ENCODE peak calls at places on chromosomes 4 and X, in six cellular contexts. X is lower lobe of right lung; O is CD8-positive, alpha-beta T cell; F is left lung; S is transverse colon; E is sigmoid colon. L is an unnamed sample.

GRCh38 chr4:186765138-186765537 is 41.5 kb upstream of the FAT1 start:
- DNase-seq in E (no peak), F (no peak), X (no peak), O (no peak), S (peak; percentile 82), L (no peak)

GRCh38 chr4:147550626-147551250 is 66.5 kb upstream of the TMEM184C start:
- DNase-seq in E (no peak), X (no peak), S (no peak), F (no peak), O (no peak), L (peak; percentile 16)

GRCh38 chr4:77820836-77821561 is 1.8 kb upstream of the CNOT6L start:
- DNase-seq in E (no peak), O (peak; percentile 57), S (no peak), X (no peak), F (no peak), L (peak; percentile 5)

GRCh38 chr4:123777297-123777859 is 380.8 kb downstream of the SPRY1 start:
- DNase-seq in O (no peak), E (peak; percentile 51), S (no peak), X (no peak), F (no peak), L (no peak)

GRCh38 chr4:9765091-9765490 is 16.3 kb upstream of the DRD5 start:
- DNase-seq in X (no peak), O (no peak), F (no peak), S (peak; percentile 44), E (no peak), L (peak; percentile 34)

GRCh38 chrX:34918091-34918736 is 24.4 kb upstream of the FAM47B start:
- DNase-seq in S (no peak), F (no peak), O (no peak), X (no peak), E (no peak), L (no peak)

GRCh38 chr4:167868163-167868562 is 224.2 kb upstream of the ANXA10 start:
- DNase-seq in E (no peak), X (no peak), O (no peak), S (no peak), F (no peak), L (no peak)

GRCh38 chr4:74056114-74056857 is 17.8 kb upstream of the CXCL3 start:
- DNase-seq in O (no peak), X (no peak), F (no peak), S (no peak), E (no peak), L (no peak)

GRCh38 chr4:139633661-139634060 is 32.0 kb upstream of the MGST2 start:
- DNase-seq in E (no peak), X (no peak), S (peak; percentile 17), O (no peak), F (no peak), L (peak; percentile 36)

GRCh38 chr4:148445071-148445902 is 3.1 kb upstream of the NR3C2 start:
- DNase-seq in O (peak; percentile 89), X (peak; percentile 71), F (peak; percentile 86), S (peak; percentile 79), E (peak; percentile 85), L (peak; percentile 79)

GRCh38 chr4:86497131-86497530 is 97.0 kb upstream of the PTPN13 start:
- DNase-seq in S (no peak), X (no peak), O (no peak), E (no peak), F (no peak), L (peak; percentile 46)

GRCh38 chr4:68708566-68708965 is 38.1 kb upstream of the UGT2B15 start:
- DNase-seq in F (no peak), O (no peak), E (no peak), X (no peak), S (no peak), L (no peak)

GRCh38 chr4:137610960-137611359 is 78.7 kb upstream of the PCDH18 start:
- DNase-seq in F (no peak), X (no peak), E (no peak), O (no peak), S (no peak), L (peak; percentile 7)

GRCh38 chr4:57405359-57405758 is 295.2 kb upstream of the IGFBP7 start:
- DNase-seq in E (no peak), S (no peak), X (no peak), F (no peak), O (no peak), L (no peak)

GRCh38 chr4:32161382-32161781 is 1441.2 kb downstream of the PCDH7 start:
- DNase-seq in S (no peak), X (no peak), F (no peak), E (no peak), O (no peak), L (no peak)

GRCh38 chr4:2436301-2436700 is 17.5 kb downstream of the CFAP99 start:
- DNase-seq in X (no peak), E (no peak), S (no peak), O (no peak), F (peak; percentile 25), L (no peak)

GRCh38 chr4:99809326-99809725 is 7.3 kb upstream of the DAPP1 start:
- DNase-seq in F (no peak), E (no peak), S (no peak), X (no peak), O (no peak), L (no peak)

GRCh38 chr4:18593297-18594002 is 571.9 kb upstream of the LCORL start:
- DNase-seq in S (peak; percentile 47), E (peak; percentile 71), F (no peak), O (peak; percentile 53), X (no peak), L (peak; percentile 46)

GRCh38 chrX:24846551-24847170 is 152.9 kb downstream of the POLA1 start:
- DNase-seq in X (no peak), E (no peak), F (no peak), O (no peak), S (no peak), L (peak; percentile 5)

GRCh38 chr4:188986271-188986689 is 847.0 kb downstream of the TRIML1 start:
- DNase-seq in F (no peak), X (no peak), O (no peak), E (no peak), S (no peak), L (no peak)

GRCh38 chr4:152148057-152148456 is 387.2 kb upstream of the GATB start:
- DNase-seq in S (no peak), X (no peak), E (no peak), F (no peak), O (no peak), L (no peak)

GRCh38 chr4:14348506-14348905 is 653.8 kb upstream of the CPEB2 start:
- DNase-seq in E (no peak), X (no peak), O (no peak), F (no peak), S (no peak), L (no peak)

GRCh38 chr4:173125216-173125812 is 43.3 kb upstream of the GALNT7 start:
- DNase-seq in X (no peak), E (no peak), O (no peak), S (no peak), F (no peak), L (no peak)

GRCh38 chr4:173124209-173124865 is 44.3 kb upstream of the GALNT7 start:
- DNase-seq in S (no peak), F (no peak), E (no peak), X (no peak), O (no peak), L (no peak)

GRCh38 chr4:173119818-173120217 is 48.8 kb upstream of the GALNT7 start:
- DNase-seq in E (no peak), O (no peak), X (no peak), F (no peak), S (no peak), L (no peak)

GRCh38 chr4:173121044-173121685 is 47.4 kb upstream of the GALNT7 start:
- DNase-seq in F (no peak), O (no peak), E (no peak), S (peak; percentile 48), X (no peak), L (no peak)
- H3K27ac ChIP-seq in F (no peak overlapping the region), O (no peak overlapping the region), E (no peak overlapping the region), S (no peak overlapping the region), X (no peak overlapping the region), L (no peak overlapping the region)

GRCh38 chr4:30416547-30416946 is 303.6 kb upstream of the PCDH7 start:
- DNase-seq in O (no peak), X (no peak), E (no peak), F (no peak), S (no peak), L (no peak)

DNA sequence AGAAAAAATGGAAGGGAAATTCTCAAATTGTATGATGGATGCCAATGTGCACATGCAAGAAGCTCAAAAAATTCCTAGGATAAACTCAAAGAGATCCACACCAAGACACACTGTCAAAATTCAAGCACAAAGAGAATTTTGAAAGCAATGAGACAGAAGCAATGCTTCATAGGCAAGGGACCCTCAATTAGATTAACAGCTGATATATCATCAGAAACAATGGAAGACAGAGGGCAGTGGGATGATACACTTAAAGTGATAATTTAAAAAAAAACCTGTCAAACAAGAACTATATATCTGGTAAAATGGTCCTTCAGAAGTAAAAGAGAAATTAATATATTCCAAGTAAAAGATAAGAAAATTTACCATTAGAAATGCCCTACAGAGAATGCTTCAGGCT is 306.3 kb upstream of the PCDH7 start:
- DNase-seq in S (no peak), E (no peak), F (no peak), O (no peak), X (no peak), L (no peak)
- H3K9me3 ChIP-seq in S (peaks cover 6% of the 10 kb centered on the region), E (peaks cover 5% of the 10 kb centered on the region), F (peaks cover 59% of the 10 kb centered on the region), O (no peaks in the 10 kb centered on the region), X (peaks cover 47% of the 10 kb centered on the region), L (no peaks in the 10 kb centered on the region)

GRCh38 chrX:154539077-154539476 is 7.6 kb downstream of the G6PD start:
- DNase-seq in O (no peak), S (no peak), F (no peak), X (no peak), E (no peak), L (peak; percentile 60)

GRCh38 chrX:154541589-154541895 is 5.1 kb downstream of the G6PD start:
- DNase-seq in X (no peak), E (no peak), S (no peak), O (no peak), F (no peak), L (no peak)

GRCh38 chrX:154541896-154542722 is 4.5 kb downstream of the G6PD start:
- DNase-seq in E (peak; percentile 88), S (peak; percentile 49), F (peak; percentile 84), O (peak; percentile 58), X (peak; percentile 73), L (peak; percentile 88)

GRCh38 chrX:154542723-154543424 is 3.8 kb downstream of the G6PD start:
- DNase-seq in F (peak; percentile 80), S (no peak), E (no peak), O (no peak), X (peak; percentile 71), L (peak; percentile 87)

DNA sequence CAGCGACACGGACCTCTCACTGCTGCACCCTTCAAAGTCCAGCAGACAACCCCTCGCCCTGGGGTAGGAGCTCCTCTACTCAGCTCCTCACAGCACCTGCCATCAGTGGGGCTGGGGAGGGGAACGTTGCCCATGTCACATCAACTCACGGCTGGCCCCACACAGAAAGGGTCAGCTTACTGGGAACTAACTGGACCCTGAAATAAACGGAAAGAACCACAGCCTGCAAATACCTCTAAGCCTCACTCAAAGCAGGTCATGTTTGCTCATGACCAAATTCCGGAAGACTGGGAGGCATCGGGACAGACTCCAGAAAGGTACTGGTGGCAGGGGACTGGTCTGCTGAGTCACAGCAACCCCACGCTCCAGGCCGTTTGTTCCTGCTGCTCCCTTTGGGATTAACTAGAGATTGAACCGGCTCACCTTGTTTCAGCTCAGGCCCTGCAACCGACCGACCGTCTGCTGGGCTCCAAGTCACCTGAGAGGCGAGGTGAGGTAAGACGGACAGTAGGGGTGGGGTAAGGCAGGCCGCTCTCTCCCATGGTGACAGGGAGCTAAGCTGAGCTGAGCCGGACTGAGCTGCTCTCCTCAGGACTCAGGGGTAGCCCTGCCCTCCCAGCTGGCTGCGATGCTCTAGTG is 5.6 kb downstream of the G6PD start:
- DNase-seq in E (no peak), O (no peak), F (peak; percentile 71), X (peak; percentile 64), S (no peak), L (peak; percentile 56)
- H3K27ac ChIP-seq in E (no peak overlapping the region), O (no peak overlapping the region), F (peak overlapping the region; percentile 67), X (peak overlapping the region; percentile 78), S (no peak overlapping the region), L (peak overlapping the region; percentile 83)

GRCh38 chrX:147757750-147758149 is 154.0 kb upstream of the FMR1 start:
- DNase-seq in X (no peak), S (no peak), O (no peak), E (no peak), F (no peak), L (no peak)
- H3K9me3 ChIP-seq in X (no peaks in the 10 kb centered on the region), S (no peaks in the 10 kb centered on the region), O (no peaks in the 10 kb centered on the region), E (no peaks in the 10 kb centered on the region), F (no peaks in the 10 kb centered on the region), L (no peaks in the 10 kb centered on the region)